ENCODE peak calls at places on chromosome 3, in four cellular contexts. D is GM10248, H is transverse colon, M is stomach. S is an unnamed sample.

GRCh38 chr3:191649626-191650025 is 188.7 kb downstream of the PYDC2 start:
- DNase-seq in D (no peak), M (no peak), H (no peak), S (no peak)

GRCh38 chr3:71315431-71315830 is 268.1 kb downstream of the FOXP1 start:
- DNase-seq in H (no peak), M (no peak), D (no peak), S (no peak)

GRCh38 chr3:16884084-16884747 is 539 bp upstream of the PLCL2 start:
- DNase-seq in D (peak; percentile 90), M (peak; percentile 58), H (peak; percentile 79), S (peak; percentile 83)

GRCh38 chr3:105822171-105823123 is 46.4 kb downstream of the CBLB start:
- DNase-seq in H (no peak), M (no peak), D (no peak), S (no peak)

GRCh38 chr3:149013726-149014125 is 22.4 kb downstream of the GYG1 start:
- DNase-seq in H (no peak), M (no peak), D (no peak), S (no peak)

GRCh38 chr3:161083131-161083530 is 22.0 kb downstream of the B3GALNT1 start:
- DNase-seq in H (no peak), M (no peak), D (no peak), S (no peak)

GRCh38 chr3:194871143-194871863 is 185.6 kb downstream of the FAM43A start:
- DNase-seq in M (peak; percentile 57), D (peak; percentile 59), H (peak; percentile 88), S (peak; percentile 90)

GRCh38 chr3:40691598-40691905 is 166.8 kb downstream of the ZNF621 start:
- DNase-seq in D (no peak), M (no peak), H (no peak), S (no peak)

GRCh38 chr3:65572175-65572777 is 466.4 kb downstream of the MAGI1 start:
- DNase-seq in M (no peak), D (no peak), H (no peak), S (no peak)

GRCh38 chr3:15276028-15276717 is 56.2 kb downstream of the SH3BP5 start:
- DNase-seq in M (no peak), D (no peak), H (no peak), S (no peak)

GRCh38 chr3:69474186-69474585 is 88.3 kb upstream of the FRMD4B start:
- DNase-seq in D (no peak), M (no peak), H (no peak), S (no peak)

GRCh38 chr3:57691411-57692133 is 1.3 kb downstream of the DENND6A start:
- DNase-seq in M (no peak), H (no peak), D (no peak), S (no peak)

GRCh38 chr3:104360038-104360437 is 1006.7 kb upstream of the ALCAM start:
- DNase-seq in H (no peak), D (no peak), M (no peak), S (no peak)

GRCh38 chr3:148315756-148316155 is 381.9 kb upstream of the AGTR1 start:
- DNase-seq in M (no peak), D (no peak), H (no peak), S (no peak)

GRCh38 chr3:23960649-23961048 is 15.6 kb downstream of the NR1D2 start:
- DNase-seq in H (no peak), D (no peak), M (no peak), S (no peak)

GRCh38 chr3:24401090-24401810 is 93.4 kb downstream of the THRB start:
- DNase-seq in M (no peak), D (no peak), H (no peak), S (no peak)

GRCh38 chr3:141460097-141460704 is 26.6 kb upstream of the RASA2 start:
- DNase-seq in D (peak; percentile 81), H (peak; percentile 90), M (peak; percentile 91), S (peak; percentile 89)
- TF ChIP-seq CTCF in D (peak; percentile 86), H (peak; percentile 84), M (no peak), S (peak; percentile 92)

DNA sequence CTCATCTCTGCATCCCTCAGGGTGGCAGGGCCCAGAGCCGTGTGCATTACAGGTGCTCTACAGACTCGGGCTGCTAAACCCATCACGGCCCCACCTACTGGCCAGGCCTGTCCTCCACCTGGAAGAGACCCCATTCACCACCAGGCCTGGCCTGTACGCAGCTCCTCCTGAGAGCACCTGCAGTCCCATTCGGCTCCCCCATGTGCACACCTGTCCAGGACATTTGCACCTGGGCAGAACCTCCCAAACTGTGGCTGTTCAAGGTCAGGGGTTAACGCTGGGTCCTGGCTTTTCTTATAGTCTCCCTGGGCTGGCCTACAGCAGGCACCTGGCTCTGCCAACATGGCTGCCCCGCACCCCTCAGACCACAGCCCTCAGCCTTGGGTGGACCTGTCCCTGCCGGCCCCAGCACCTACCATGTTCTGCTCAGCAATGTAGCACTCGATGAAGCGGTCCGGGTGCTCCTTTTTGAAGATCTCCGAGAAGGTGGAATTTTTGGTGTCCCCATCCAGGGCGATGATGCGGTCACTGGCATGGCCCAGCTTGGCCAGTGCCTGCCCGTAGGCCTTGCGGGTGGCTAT is 25.7 kb downstream of the TKT start:
- DNase-seq in M (no peak), H (no peak), D (no peak), S (no peak)
- TF ChIP-seq CTCF in M (no peak), H (no peak), D (peak; percentile 22), S (no peak)

GRCh38 chr3:152259480-152259879 is 9.2 kb upstream of the MBNL1 start:
- DNase-seq in M (no peak), D (no peak), H (no peak), S (no peak)
- TF ChIP-seq CTCF in M (no peak), D (no peak), H (no peak), S (no peak)

GRCh38 chr3:120227710-120228347 is 57.2 kb downstream of the GPR156 start:
- DNase-seq in H (no peak), M (no peak), D (no peak), S (no peak)
- TF ChIP-seq CTCF in H (no peak), M (no peak), D (no peak), S (no peak)

S was measured in Peyer's patch.